ENCODE peak calls at places on chromosomes 12 and 14, in ten cellular contexts. Z is right lobe of liver; T is CD8-positive, alpha-beta T cell; J is cardiac fibroblast; F is mammary epithelial cell; L is fibroblast of mammary gland; X is colonic mucosa; I is brain microvascular endothelial cell; R is body of pancreas; D is AG10803. N is an unnamed sample.

GRCh38 chr14:105420976-105421674 is 1.5 kb downstream of the MTA1 start:
- DNase-seq in D (no peak), R (no peak), J (no peak), F (no peak), L (no peak), Z (no peak), T (no peak), I (no peak), X (no peak), N (no peak)

GRCh38 chr14:56145181-56145580 is 27.0 kb downstream of the PELI2 start:
- DNase-seq in Z (no peak), I (peak; percentile 9), T (no peak), F (no peak), R (peak; percentile 27), L (peak; percentile 48), X (no peak), J (peak; percentile 64), D (no peak), N (no peak)

GRCh38 chr14:85421166-85421877 is 108.6 kb upstream of the FLRT2 start:
- DNase-seq in T (no peak), J (peak; percentile 81), R (no peak), I (peak; percentile 66), F (peak; percentile 90), X (no peak), Z (no peak), L (peak; percentile 83), D (peak; percentile 80), N (peak; percentile 47)

GRCh38 chr14:26859483-26859882 is 261.6 kb upstream of the NOVA1 start:
- DNase-seq in L (no peak), J (no peak), F (no peak), X (no peak), T (no peak), Z (no peak), R (no peak), I (no peak), D (no peak), N (no peak)

GRCh38 chr14:51396222-51396815 is 156.3 kb downstream of the TMX1 start:
- DNase-seq in X (no peak), R (peak; percentile 20), F (peak; percentile 93), J (peak; percentile 99), D (peak; percentile 100), Z (no peak), L (peak; percentile 98), T (no peak), I (peak; percentile 95), N (peak; percentile 96)

GRCh38 chr12:50013361-50014147 is 11.7 kb downstream of the RACGAP1 start:
- DNase-seq in J (no peak), L (no peak), F (no peak), X (no peak), R (no peak), I (no peak), T (no peak), Z (no peak), D (no peak), N (no peak)

GRCh38 chr12:30420561-30420960 is 275.1 kb downstream of the IPO8 start:
- DNase-seq in R (no peak), D (peak; percentile 8), L (peak; percentile 54), F (peak; percentile 38), J (peak; percentile 83), T (no peak), I (peak; percentile 4), X (no peak), Z (no peak), N (peak; percentile 49)

GRCh38 chr12:57360468-57360867 is 70.4 kb downstream of the R3HDM2 start:
- DNase-seq in J (no peak), D (no peak), Z (no peak), T (no peak), X (no peak), F (no peak), R (no peak), I (no peak), L (no peak), N (no peak)

GRCh38 chr14:74488788-74489397 is 4.2 kb downstream of the NPC2 start:
- DNase-seq in F (peak; percentile 54), T (no peak), R (no peak), J (peak; percentile 77), D (peak; percentile 32), L (peak; percentile 80), Z (no peak), X (no peak), I (no peak), N (peak; percentile 62)

DNA sequence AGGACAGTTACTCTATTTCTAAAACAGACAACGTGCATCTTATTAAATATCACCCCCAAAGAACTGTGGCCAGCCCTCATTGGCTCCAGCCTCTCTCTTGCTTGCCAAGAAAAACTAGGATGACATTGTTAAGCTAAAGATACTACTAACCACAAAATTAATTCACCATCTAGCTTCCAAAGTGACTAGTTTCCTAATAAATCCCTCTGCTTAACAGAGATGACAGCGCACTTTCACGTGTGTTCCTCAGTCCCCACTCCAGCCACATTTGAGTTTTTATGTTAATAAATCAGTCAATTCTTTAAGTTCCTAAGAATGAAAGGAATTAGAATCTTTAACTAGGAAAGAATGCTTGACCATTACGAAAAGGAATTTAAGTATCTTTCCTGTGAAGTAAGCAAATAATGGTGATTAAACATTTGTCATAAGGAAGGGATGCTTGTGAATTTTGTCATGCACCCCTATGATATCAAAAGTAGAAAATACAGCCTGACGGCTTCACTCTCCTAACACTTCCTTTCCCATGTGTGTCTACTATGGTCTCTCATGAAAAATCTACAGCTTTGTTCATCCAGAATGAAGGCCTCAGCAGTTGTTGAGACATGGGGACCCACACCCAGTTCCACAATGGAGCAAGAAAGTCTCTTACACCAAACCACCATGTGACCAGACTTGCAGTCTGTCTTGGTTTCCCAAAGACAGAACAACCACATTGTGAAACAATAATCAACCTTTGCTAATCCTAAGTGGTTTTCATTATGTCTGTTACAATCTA is 8.1 kb downstream of the CORO1C start:
- DNase-seq in X (no peak), J (peak; percentile 93), Z (no peak), T (no peak), R (no peak), L (peak; percentile 96), F (peak; percentile 75), D (peak; percentile 98), I (peak; percentile 63), N (peak; percentile 80)
- H3K4me3 ChIP-seq in X (no peak overlapping the region), J (no peak overlapping the region), Z (no peak overlapping the region), T (no peak overlapping the region), R (no peak overlapping the region), L (no peak overlapping the region), F (no peak overlapping the region), D (peak overlapping the region; percentile 3), I (no peak overlapping the region), N (no peak overlapping the region)

GRCh38 chr14:103472939-103473338 is 49.7 kb downstream of the CKB start:
- DNase-seq in R (no peak), Z (no peak), F (no peak), L (no peak), D (no peak), J (peak; percentile 78), I (peak; percentile 19), X (no peak), T (no peak), N (no peak)

GRCh38 chr14:103480595-103480994 is 42.0 kb downstream of the CKB start:
- DNase-seq in Z (no peak), D (no peak), X (no peak), T (no peak), R (no peak), I (no peak), L (no peak), F (no peak), J (no peak), N (no peak)

GRCh38 chr14:103476065-103476464 is 46.6 kb downstream of the CKB start:
- DNase-seq in D (no peak), F (no peak), T (no peak), J (no peak), Z (no peak), X (no peak), L (no peak), R (no peak), I (no peak), N (no peak)

GRCh38 chr14:103474893-103475292 is 47.7 kb downstream of the CKB start:
- DNase-seq in R (no peak), Z (no peak), J (no peak), T (no peak), L (no peak), X (no peak), I (no peak), D (no peak), F (no peak), N (no peak)

DNA sequence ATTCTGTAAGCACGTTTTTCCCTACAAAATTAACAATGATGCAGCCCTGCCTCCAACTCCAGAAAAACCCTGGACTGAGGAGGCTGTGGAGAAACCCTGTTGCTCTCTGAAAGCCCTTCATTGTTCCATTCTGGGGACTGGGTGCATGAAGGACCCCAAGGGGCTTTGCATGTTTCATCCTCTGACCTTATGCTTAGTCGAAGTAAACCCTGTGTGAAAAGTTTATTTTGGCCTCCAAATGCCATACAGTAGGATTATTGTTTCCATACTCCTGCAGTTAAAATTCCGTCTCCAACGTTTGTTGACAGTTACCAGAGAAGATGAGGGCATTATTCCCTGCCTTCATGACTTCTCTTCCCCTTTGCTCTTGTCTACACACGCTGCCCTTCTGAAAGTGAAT is 46.0 kb downstream of the CKB start:
- DNase-seq in R (no peak), F (no peak), Z (no peak), I (no peak), D (no peak), X (no peak), T (no peak), J (no peak), L (no peak), N (no peak)
- TF ChIP-seq CTCF in R (no peak), F (no peak), Z (no peak), I (no peak), D (no peak), X (no peak), T (no peak), J (no peak), L (no peak), N (no peak)

DNA sequence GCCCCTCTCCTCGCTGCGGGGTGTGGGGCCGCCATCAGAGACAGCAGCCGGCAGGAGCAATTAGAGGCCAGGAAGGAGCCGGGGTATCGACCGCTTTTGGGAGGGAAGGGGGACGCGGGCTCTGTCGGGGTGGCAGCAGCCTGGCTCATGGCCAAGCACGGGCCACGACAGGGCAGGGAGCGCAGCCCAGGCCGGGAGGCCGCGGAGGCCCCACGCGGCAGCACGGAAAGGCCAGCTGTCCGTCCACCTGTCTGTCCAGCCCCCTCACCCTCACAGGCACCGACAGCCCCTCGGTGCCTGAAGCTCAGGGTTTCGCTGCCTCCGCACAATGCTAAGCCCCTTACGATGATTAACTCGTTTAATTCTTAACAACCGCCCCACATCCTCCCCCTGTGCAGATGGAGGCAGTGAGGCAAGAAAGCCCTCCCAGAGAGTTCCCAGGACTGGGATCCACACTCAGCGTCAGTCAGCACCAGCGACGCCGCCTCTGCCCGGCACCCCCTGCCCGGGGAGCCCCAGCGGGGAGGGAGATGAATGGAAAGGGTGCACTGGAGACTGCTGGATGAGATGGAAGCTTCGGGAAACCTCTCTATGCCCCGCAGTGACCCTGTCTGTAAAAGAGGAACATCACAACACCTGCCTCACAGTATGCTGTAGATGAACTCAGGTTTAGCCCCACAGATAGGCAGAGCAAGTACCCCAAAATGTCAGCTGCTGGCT is 23.7 kb downstream of the NCOR2 start:
- DNase-seq in J (no peak), R (no peak), X (no peak), L (peak; percentile 60), F (no peak), T (no peak), D (no peak), I (no peak), Z (no peak), N (peak; percentile 44)
- H3K4me3 ChIP-seq in J (no peak overlapping the region), R (no peak overlapping the region), X (no peak overlapping the region), L (no peak overlapping the region), F (no peak overlapping the region), T (no peak overlapping the region), D (no peak overlapping the region), I (no peak overlapping the region), Z (no peak overlapping the region), N (no peak overlapping the region)

GRCh38 chr12:109811624-109811995 is 21.6 kb downstream of the TRPV4 start:
- DNase-seq in X (no peak), I (no peak), L (no peak), T (no peak), Z (no peak), D (no peak), R (no peak), F (no peak), J (no peak), N (no peak)
- TF ChIP-seq CTCF in X (no peak), I (no peak), L (no peak), T (no peak), Z (peak; percentile 15), D (no peak), R (no peak), F (peak; percentile 15), J (peak; percentile 12), N (no peak)

N was measured in astrocyte of the spinal cord.